ENCODE peak calls at places on chromosome 5, in ten cellular contexts. One of them, this sample, is unnamed.

GRCh38 chr5:68350176-68350575 is 134.6 kb downstream of the PIK3R1 start:
- DNase-seq in AG04449: no peak
- DNase-seq in uterus: no peak
- DNase-seq in sigmoid colon: no peak
- DNase-seq in esophagus squamous epithelium: no peak
- DNase-seq in Caco-2: no peak
- DNase-seq in pancreas: no peak
- DNase-seq in stomach: no peak
- DNase-seq in AG09319: no peak
- DNase-seq in AG09309: no peak
- DNase-seq in this sample: no peak

GRCh38 chr5:80346055-80346454 is 26.3 kb downstream of the SPZ1 start:
- DNase-seq in esophagus squamous epithelium: no peak
- DNase-seq in stomach: no peak
- DNase-seq in pancreas: no peak
- DNase-seq in AG04449: no peak
- DNase-seq in Caco-2: peak; percentile 59
- DNase-seq in uterus: no peak
- DNase-seq in AG09319: no peak
- DNase-seq in AG09309: no peak
- DNase-seq in sigmoid colon: no peak
- DNase-seq in this sample: no peak

GRCh38 chr5:370959-371810 is 49.7 kb downstream of the AHRR start:
- DNase-seq in pancreas: no peak
- DNase-seq in AG09309: no peak
- DNase-seq in uterus: no peak
- DNase-seq in stomach: peak; percentile 22
- DNase-seq in Caco-2: peak; percentile 29
- DNase-seq in AG09319: no peak
- DNase-seq in sigmoid colon: no peak
- DNase-seq in esophagus squamous epithelium: no peak
- DNase-seq in AG04449: no peak
- DNase-seq in this sample: no peak

GRCh38 chr5:78905084-78905938 is 79.8 kb downstream of the ARSB start:
- DNase-seq in stomach: no peak
- DNase-seq in uterus: no peak
- DNase-seq in sigmoid colon: no peak
- DNase-seq in Caco-2: no peak
- DNase-seq in esophagus squamous epithelium: no peak
- DNase-seq in AG09319: no peak
- DNase-seq in AG09309: no peak
- DNase-seq in AG04449: no peak
- DNase-seq in pancreas: no peak
- DNase-seq in this sample: no peak

GRCh38 chr5:137370511-137371071 is 128.5 kb downstream of the SPOCK1 start:
- DNase-seq in uterus: no peak
- DNase-seq in AG09309: no peak
- DNase-seq in pancreas: no peak
- DNase-seq in esophagus squamous epithelium: no peak
- DNase-seq in sigmoid colon: no peak
- DNase-seq in AG09319: no peak
- DNase-seq in Caco-2: no peak
- DNase-seq in AG04449: peak; percentile 37
- DNase-seq in stomach: no peak
- DNase-seq in this sample: peak; percentile 14

GRCh38 chr5:33299621-33300208 is 141.1 kb upstream of the TARS1 start:
- DNase-seq in stomach: no peak
- DNase-seq in AG09319: no peak
- DNase-seq in esophagus squamous epithelium: no peak
- DNase-seq in uterus: no peak
- DNase-seq in Caco-2: no peak
- DNase-seq in pancreas: no peak
- DNase-seq in AG09309: no peak
- DNase-seq in sigmoid colon: no peak
- DNase-seq in AG04449: no peak
- DNase-seq in this sample: peak; percentile 26

GRCh38 chr5:113193311-113193978 is 216.8 kb downstream of the DCP2 start:
- DNase-seq in stomach: no peak
- DNase-seq in AG09319: no peak
- DNase-seq in pancreas: no peak
- DNase-seq in uterus: no peak
- DNase-seq in AG04449: no peak
- DNase-seq in Caco-2: no peak
- DNase-seq in AG09309: no peak
- DNase-seq in sigmoid colon: no peak
- DNase-seq in esophagus squamous epithelium: no peak
- DNase-seq in this sample: no peak

GRCh38 chr5:27241564-27242257 is 203.3 kb upstream of the CDH9 start:
- DNase-seq in stomach: no peak
- DNase-seq in AG04449: peak; percentile 95
- DNase-seq in pancreas: no peak
- DNase-seq in AG09319: peak; percentile 46
- DNase-seq in AG09309: peak; percentile 96
- DNase-seq in esophagus squamous epithelium: no peak
- DNase-seq in uterus: no peak
- DNase-seq in sigmoid colon: no peak
- DNase-seq in Caco-2: no peak
- DNase-seq in this sample: peak; percentile 97

GRCh38 chr5:6847896-6848295 is 134.7 kb downstream of the TENT4A start:
- DNase-seq in AG04449: no peak
- DNase-seq in uterus: no peak
- DNase-seq in Caco-2: no peak
- DNase-seq in sigmoid colon: no peak
- DNase-seq in AG09319: no peak
- DNase-seq in AG09309: no peak
- DNase-seq in pancreas: no peak
- DNase-seq in stomach: no peak
- DNase-seq in esophagus squamous epithelium: no peak
- DNase-seq in this sample: no peak

DNA sequence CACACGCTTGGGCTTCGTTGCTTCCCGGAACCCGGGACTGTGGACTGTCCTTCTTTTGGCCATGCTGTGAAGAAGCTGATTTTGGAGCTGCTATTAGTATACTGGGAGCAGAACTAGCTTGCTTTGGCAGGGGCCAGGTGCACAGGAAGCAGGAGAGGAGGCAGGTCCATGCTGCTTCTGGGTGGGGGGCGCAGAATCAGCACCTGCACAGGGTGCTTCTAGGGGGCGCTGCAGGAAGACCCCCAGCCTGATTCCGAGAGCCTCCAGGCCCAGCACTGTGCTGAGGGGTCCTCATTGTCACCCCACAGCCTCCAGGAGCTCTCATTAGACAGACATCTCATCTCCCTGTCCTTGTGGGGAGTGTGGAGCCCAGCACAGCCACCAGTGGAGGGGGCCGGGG is 252.6 kb upstream of the IRX4 start:
- DNase-seq in stomach: no peak
- DNase-seq in esophagus squamous epithelium: no peak
- DNase-seq in AG09319: no peak
- DNase-seq in AG09309: no peak
- DNase-seq in sigmoid colon: no peak
- DNase-seq in AG04449: no peak
- DNase-seq in Caco-2: no peak
- DNase-seq in uterus: no peak
- DNase-seq in pancreas: no peak
- DNase-seq in this sample: no peak
- TF ChIP-seq CTCF in stomach: no peak
- TF ChIP-seq CTCF in esophagus squamous epithelium: no peak
- TF ChIP-seq CTCF in AG09319: no peak
- TF ChIP-seq CTCF in AG09309: no peak
- TF ChIP-seq CTCF in sigmoid colon: no peak
- TF ChIP-seq CTCF in AG04449: no peak
- TF ChIP-seq CTCF in Caco-2: no peak
- TF ChIP-seq CTCF in uterus: no peak
- TF ChIP-seq CTCF in pancreas: no peak
- TF ChIP-seq CTCF in this sample: no peak

GRCh38 chr5:134556994-134557393 is 31.5 kb downstream of the JADE2 start:
- DNase-seq in AG04449: no peak
- DNase-seq in uterus: no peak
- DNase-seq in stomach: no peak
- DNase-seq in sigmoid colon: no peak
- DNase-seq in esophagus squamous epithelium: no peak
- DNase-seq in AG09319: no peak
- DNase-seq in pancreas: no peak
- DNase-seq in AG09309: no peak
- DNase-seq in Caco-2: no peak
- DNase-seq in this sample: no peak

GRCh38 chr5:134553816-134554215 is 28.3 kb downstream of the JADE2 start:
- DNase-seq in AG09319: no peak
- DNase-seq in uterus: no peak
- DNase-seq in stomach: no peak
- DNase-seq in Caco-2: no peak
- DNase-seq in esophagus squamous epithelium: no peak
- DNase-seq in AG04449: no peak
- DNase-seq in AG09309: no peak
- DNase-seq in sigmoid colon: no peak
- DNase-seq in pancreas: no peak
- DNase-seq in this sample: no peak

GRCh38 chr5:134555223-134555790 is 29.8 kb downstream of the JADE2 start:
- DNase-seq in stomach: no peak
- DNase-seq in sigmoid colon: no peak
- DNase-seq in uterus: no peak
- DNase-seq in AG09319: no peak
- DNase-seq in AG04449: no peak
- DNase-seq in pancreas: no peak
- DNase-seq in Caco-2: no peak
- DNase-seq in AG09309: no peak
- DNase-seq in esophagus squamous epithelium: no peak
- DNase-seq in this sample: no peak

GRCh38 chr5:134554319-134555222 is 29.1 kb downstream of the JADE2 start:
- DNase-seq in AG04449: peak; percentile 98
- DNase-seq in AG09319: peak; percentile 74
- DNase-seq in esophagus squamous epithelium: no peak
- DNase-seq in AG09309: peak; percentile 99
- DNase-seq in sigmoid colon: peak; percentile 92
- DNase-seq in pancreas: no peak
- DNase-seq in uterus: peak; percentile 56
- DNase-seq in stomach: peak; percentile 64
- DNase-seq in Caco-2: no peak
- DNase-seq in this sample: no peak

DNA sequence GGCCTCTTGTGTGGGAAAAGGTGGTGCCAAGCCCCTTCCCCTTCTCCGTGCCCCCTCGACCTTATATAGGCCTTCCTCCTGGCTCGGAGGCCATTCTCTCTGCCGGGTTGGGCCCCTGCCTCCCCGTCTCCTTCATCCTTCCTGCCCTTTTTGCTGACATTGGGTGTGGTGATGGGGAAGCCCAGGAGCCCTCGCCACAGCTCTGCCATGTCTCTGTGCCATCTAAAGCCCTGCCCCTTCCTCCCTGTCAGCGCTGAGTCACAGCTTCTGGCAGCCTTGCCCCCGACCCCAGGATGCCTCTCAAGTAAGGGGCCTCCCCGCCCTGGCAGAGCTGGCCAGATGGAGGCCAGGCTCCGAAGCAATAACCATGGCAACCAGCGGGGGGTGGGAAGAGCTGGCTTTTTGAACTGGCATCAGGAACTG is 30.4 kb downstream of the JADE2 start:
- DNase-seq in Caco-2: peak; percentile 60
- DNase-seq in AG09319: no peak
- DNase-seq in sigmoid colon: peak; percentile 80
- DNase-seq in esophagus squamous epithelium: no peak
- DNase-seq in pancreas: no peak
- DNase-seq in uterus: no peak
- DNase-seq in AG04449: no peak
- DNase-seq in AG09309: peak; percentile 17
- DNase-seq in stomach: peak; percentile 40
- DNase-seq in this sample: no peak
- TF ChIP-seq CTCF in Caco-2: no peak
- TF ChIP-seq CTCF in AG09319: no peak
- TF ChIP-seq CTCF in sigmoid colon: no peak
- TF ChIP-seq CTCF in esophagus squamous epithelium: no peak
- TF ChIP-seq CTCF in pancreas: no peak
- TF ChIP-seq CTCF in uterus: no peak
- TF ChIP-seq CTCF in AG04449: peak; percentile 0
- TF ChIP-seq CTCF in AG09309: no peak
- TF ChIP-seq CTCF in stomach: no peak
- TF ChIP-seq CTCF in this sample: peak; percentile 6

GRCh38 chr5:86500947-86501346 is 116.8 kb upstream of the COX7C start:
- DNase-seq in AG09309: no peak
- DNase-seq in AG04449: no peak
- DNase-seq in Caco-2: no peak
- DNase-seq in AG09319: no peak
- DNase-seq in esophagus squamous epithelium: no peak
- DNase-seq in stomach: no peak
- DNase-seq in uterus: no peak
- DNase-seq in pancreas: no peak
- DNase-seq in sigmoid colon: no peak
- DNase-seq in this sample: no peak
- TF ChIP-seq CTCF in AG09309: no peak
- TF ChIP-seq CTCF in AG04449: no peak
- TF ChIP-seq CTCF in Caco-2: no peak
- TF ChIP-seq CTCF in AG09319: no peak
- TF ChIP-seq CTCF in esophagus squamous epithelium: no peak
- TF ChIP-seq CTCF in stomach: no peak
- TF ChIP-seq CTCF in uterus: no peak
- TF ChIP-seq CTCF in pancreas: no peak
- TF ChIP-seq CTCF in sigmoid colon: no peak
- TF ChIP-seq CTCF in this sample: no peak

GRCh38 chr5:23208959-23209431 is 298.4 kb upstream of the PRDM9 start:
- DNase-seq in uterus: no peak
- DNase-seq in pancreas: no peak
- DNase-seq in AG09319: no peak
- DNase-seq in Caco-2: peak; percentile 37
- DNase-seq in AG04449: no peak
- DNase-seq in AG09309: no peak
- DNase-seq in stomach: no peak
- DNase-seq in sigmoid colon: no peak
- DNase-seq in esophagus squamous epithelium: no peak
- DNase-seq in this sample: peak; percentile 23
- TF ChIP-seq CTCF in uterus: no peak
- TF ChIP-seq CTCF in pancreas: peak; percentile 18
- TF ChIP-seq CTCF in AG09319: peak; percentile 39
- TF ChIP-seq CTCF in Caco-2: peak; percentile 64
- TF ChIP-seq CTCF in AG04449: no peak
- TF ChIP-seq CTCF in AG09309: peak; percentile 20
- TF ChIP-seq CTCF in stomach: peak; percentile 27
- TF ChIP-seq CTCF in sigmoid colon: no peak
- TF ChIP-seq CTCF in esophagus squamous epithelium: peak; percentile 41
- TF ChIP-seq CTCF in this sample: peak; percentile 75

GRCh38 chr5:53333160-53333559 is 147.3 kb upstream of the FST start:
- DNase-seq in sigmoid colon: no peak
- DNase-seq in uterus: no peak
- DNase-seq in esophagus squamous epithelium: no peak
- DNase-seq in stomach: no peak
- DNase-seq in AG04449: peak; percentile 31
- DNase-seq in Caco-2: no peak
- DNase-seq in pancreas: no peak
- DNase-seq in AG09309: peak; percentile 89
- DNase-seq in AG09319: no peak
- DNase-seq in this sample: no peak
- TF ChIP-seq CTCF in sigmoid colon: no peak
- TF ChIP-seq CTCF in uterus: no peak
- TF ChIP-seq CTCF in esophagus squamous epithelium: no peak
- TF ChIP-seq CTCF in stomach: no peak
- TF ChIP-seq CTCF in AG04449: no peak
- TF ChIP-seq CTCF in Caco-2: no peak
- TF ChIP-seq CTCF in pancreas: no peak
- TF ChIP-seq CTCF in AG09309: no peak
- TF ChIP-seq CTCF in AG09319: no peak
- TF ChIP-seq CTCF in this sample: no peak